ENCODE peak calls at places on chromosomes 2 and 18, in six cellular contexts. O, E, L, Z, U and P are unnamed samples.

GRCh38 chr2:231191896-231192872 is 6.2 kb upstream of the ARMC9 start:
- DNase-seq in Z (peak; percentile 91), E (peak; percentile 40), O (peak; percentile 79), L (no peak), U (peak; percentile 24), P (peak; percentile 51)

GRCh38 chr2:240836781-240837467 is 16.9 kb upstream of the KIF1A start:
- DNase-seq in Z (no peak), O (peak; percentile 18), E (no peak), U (no peak), L (no peak), P (peak; percentile 22)

GRCh38 chr2:126244937-126245336 is 411.0 kb upstream of the GYPC start:
- DNase-seq in Z (peak; percentile 87), E (no peak), U (peak; percentile 71), L (no peak), O (no peak), P (no peak)

GRCh38 chr2:208847651-208848050 is 441.1 kb downstream of the PTH2R start:
- DNase-seq in O (no peak), Z (no peak), U (no peak), E (no peak), L (no peak), P (no peak)

GRCh38 chr18:24446953-24447537 is 13.4 kb upstream of the HRH4 start:
- DNase-seq in U (no peak), L (no peak), O (no peak), E (no peak), Z (no peak), P (no peak)

GRCh38 chr2:238634701-238635402 is 208.1 kb downstream of the ASB1 start:
- DNase-seq in U (no peak), O (no peak), L (no peak), E (no peak), Z (no peak), P (no peak)

GRCh38 chr2:125581561-125581960 is 1074.4 kb upstream of the GYPC start:
- DNase-seq in E (no peak), Z (peak; percentile 39), O (no peak), U (no peak), L (no peak), P (no peak)

GRCh38 chr2:8475349-8476045 is 206.4 kb upstream of the ID2 start:
- DNase-seq in Z (peak; percentile 30), O (no peak), U (no peak), E (no peak), L (no peak), P (no peak)

GRCh38 chr2:20050104-20050711 is 1.2 kb downstream of the LAPTM4A start:
- DNase-seq in E (no peak), Z (no peak), L (peak; percentile 56), U (no peak), O (peak; percentile 47), P (no peak)

GRCh38 chr2:11807156-11808015 is 61.0 kb downstream of the LPIN1 start:
- DNase-seq in O (no peak), L (no peak), E (no peak), Z (no peak), U (no peak), P (no peak)

GRCh38 chr2:28408764-28409599 is 16.3 kb downstream of the FOSL2 start:
- DNase-seq in O (no peak), E (no peak), U (no peak), L (peak; percentile 78), Z (no peak), P (peak; percentile 36)

GRCh38 chr18:68679531-68679930 is 35.4 kb downstream of the TMX3 start:
- DNase-seq in U (no peak), E (no peak), L (no peak), Z (no peak), O (peak; percentile 39), P (no peak)

GRCh38 chr18:2979871-2980606 is 32.9 kb downstream of the LPIN2 start:
- DNase-seq in O (no peak), L (no peak), Z (no peak), E (no peak), U (no peak), P (no peak)

GRCh38 chr18:2979027-2979570 is 33.8 kb downstream of the LPIN2 start:
- DNase-seq in Z (no peak), E (no peak), O (peak; percentile 37), U (no peak), L (no peak), P (no peak)

GRCh38 chr18:2976733-2977132 is 36.2 kb downstream of the LPIN2 start:
- DNase-seq in Z (no peak), O (no peak), U (no peak), E (no peak), L (no peak), P (no peak)

GRCh38 chr18:2978208-2978607 is 34.7 kb downstream of the LPIN2 start:
- DNase-seq in O (no peak), U (no peak), Z (no peak), E (no peak), L (no peak), P (no peak)

DNA sequence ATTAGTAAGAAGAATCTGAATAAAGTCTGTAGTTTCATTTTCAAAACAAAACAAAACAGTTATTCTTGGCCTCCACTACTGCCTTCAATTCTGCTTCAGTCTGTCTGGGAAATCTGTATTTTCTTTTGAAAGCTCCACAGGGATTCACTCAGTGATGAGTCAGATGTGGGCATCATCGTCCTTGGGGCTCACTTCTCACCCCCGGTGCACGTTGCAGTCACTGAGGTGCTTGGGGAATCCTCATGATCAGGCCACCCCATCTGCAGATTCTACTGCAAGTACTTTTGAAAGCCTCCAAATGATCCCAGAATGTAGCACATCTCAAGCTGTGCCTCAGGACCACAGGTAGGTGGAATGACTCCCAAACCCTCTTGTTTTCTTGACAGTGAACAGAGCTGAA is 34.3 kb downstream of the LPIN2 start:
- DNase-seq in Z (no peak), O (peak; percentile 34), E (peak; percentile 21), L (no peak), U (no peak), P (peak; percentile 82)
- H3K4me3 ChIP-seq in Z (no peak overlapping the region), O (peak overlapping the region; percentile 8), E (no peak overlapping the region), L (peak overlapping the region; percentile 31), U (no peak overlapping the region), P (peak overlapping the region; percentile 20)

GRCh38 chr2:45006041-45006941 is 3.0 kb downstream of the SIX2 start:
- DNase-seq in O (no peak), U (no peak), E (no peak), Z (no peak), L (no peak), P (no peak)
- H3K4me3 ChIP-seq in O (no peak overlapping the region), U (no peak overlapping the region), E (no peak overlapping the region), Z (no peak overlapping the region), L (no peak overlapping the region), P (peak overlapping the region; percentile 58)

DNA sequence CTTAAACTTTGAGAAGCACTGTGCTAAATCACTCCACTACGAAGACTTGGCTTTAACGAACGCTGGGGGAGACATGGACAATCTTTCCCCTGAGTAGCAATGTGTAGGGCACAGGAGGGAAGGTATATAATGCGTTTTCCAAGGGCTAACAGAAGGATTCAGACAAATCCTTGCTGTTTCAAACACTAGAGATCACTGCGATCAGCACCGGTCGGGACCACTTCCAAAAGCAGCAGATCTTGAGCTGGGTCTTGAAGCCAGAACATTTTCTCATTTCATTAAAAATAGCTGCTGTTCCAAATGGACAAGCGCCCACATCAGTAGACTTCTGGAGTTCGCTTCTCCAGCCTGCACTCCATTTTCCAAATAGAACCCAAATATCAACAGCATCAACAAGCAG is 65.1 kb upstream of the MAPRE2 start:
- DNase-seq in O (no peak), U (no peak), E (no peak), L (no peak), Z (no peak), P (no peak)
- H3K4me3 ChIP-seq in O (no peak overlapping the region), U (peak overlapping the region; percentile 63), E (peak overlapping the region; percentile 57), L (no peak overlapping the region), Z (no peak overlapping the region), P (no peak overlapping the region)

DNA sequence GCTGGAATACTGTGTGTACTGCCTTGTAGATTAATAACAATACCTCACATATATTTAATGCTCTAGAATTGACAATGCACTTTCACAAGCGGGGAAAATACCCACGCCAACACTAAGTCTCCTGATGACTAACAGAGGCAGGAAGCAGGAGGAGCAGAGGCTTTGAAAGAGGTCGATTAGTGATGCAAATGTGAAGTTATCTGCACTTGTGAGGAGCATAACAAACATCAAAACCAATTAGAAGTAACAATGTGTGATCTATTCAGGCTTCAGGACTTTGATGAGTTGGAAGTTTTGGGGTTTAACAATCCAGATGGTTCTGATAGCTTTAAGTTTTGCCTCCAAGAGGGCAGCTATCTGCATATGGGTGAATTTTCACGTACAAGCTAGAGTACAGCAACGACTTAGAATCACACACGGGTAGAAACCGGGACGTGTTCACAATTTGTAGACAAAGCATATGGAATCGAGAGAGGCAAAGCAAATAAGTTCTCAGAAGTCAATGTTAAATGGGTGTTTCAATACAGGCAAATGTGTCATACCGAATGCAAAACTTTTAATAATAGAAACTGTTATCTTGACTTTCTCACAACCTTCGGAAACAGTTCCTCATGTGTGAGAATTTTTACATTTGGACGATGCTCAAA is 114.5 kb downstream of the METTL8 start:
- DNase-seq in O (no peak), E (no peak), Z (peak; percentile 95), L (peak; percentile 49), U (no peak), P (no peak)
- H3K4me3 ChIP-seq in O (no peak overlapping the region), E (no peak overlapping the region), Z (no peak overlapping the region), L (no peak overlapping the region), U (no peak overlapping the region), P (no peak overlapping the region)

GRCh38 chr2:14866953-14867352 is 234.4 kb downstream of the LRATD1 start:
- DNase-seq in L (no peak), E (no peak), O (no peak), Z (no peak), U (no peak), P (no peak)

GRCh38 chr2:14867853-14868252 is 235.3 kb downstream of the LRATD1 start:
- DNase-seq in Z (no peak), L (no peak), O (no peak), E (no peak), U (no peak), P (no peak)

DNA sequence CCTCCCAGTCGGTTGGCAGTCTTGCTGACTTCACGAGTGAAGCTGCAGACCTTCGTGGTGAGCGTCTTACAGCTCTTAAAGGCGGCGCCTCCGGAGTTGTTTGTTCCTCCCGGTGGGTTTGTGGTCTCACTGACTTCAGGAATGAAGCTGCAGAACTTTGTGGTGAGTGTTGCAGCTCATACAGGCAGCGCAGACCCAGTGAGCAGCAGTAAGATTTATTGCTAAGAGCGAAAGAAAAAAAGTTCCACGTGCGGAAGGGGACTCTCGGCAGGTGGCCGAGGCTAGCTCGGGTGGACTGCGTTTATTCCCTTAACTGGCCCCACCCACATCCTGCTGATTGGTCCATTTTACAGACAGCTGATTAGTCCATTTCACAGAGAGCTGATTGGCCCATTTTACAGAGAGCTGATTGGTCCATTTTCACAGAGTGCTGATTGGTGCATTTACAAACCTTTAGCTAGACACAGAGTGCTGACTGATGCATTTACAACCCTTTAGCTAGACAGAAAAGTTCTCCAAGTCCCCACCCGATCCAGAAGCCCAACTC is 240.3 kb downstream of the LRATD1 start:
- DNase-seq in O (no peak), L (no peak), E (no peak), Z (no peak), U (no peak), P (no peak)
- H3K4me3 ChIP-seq in O (no peak overlapping the region), L (no peak overlapping the region), E (no peak overlapping the region), Z (no peak overlapping the region), U (no peak overlapping the region), P (no peak overlapping the region)

DNA sequence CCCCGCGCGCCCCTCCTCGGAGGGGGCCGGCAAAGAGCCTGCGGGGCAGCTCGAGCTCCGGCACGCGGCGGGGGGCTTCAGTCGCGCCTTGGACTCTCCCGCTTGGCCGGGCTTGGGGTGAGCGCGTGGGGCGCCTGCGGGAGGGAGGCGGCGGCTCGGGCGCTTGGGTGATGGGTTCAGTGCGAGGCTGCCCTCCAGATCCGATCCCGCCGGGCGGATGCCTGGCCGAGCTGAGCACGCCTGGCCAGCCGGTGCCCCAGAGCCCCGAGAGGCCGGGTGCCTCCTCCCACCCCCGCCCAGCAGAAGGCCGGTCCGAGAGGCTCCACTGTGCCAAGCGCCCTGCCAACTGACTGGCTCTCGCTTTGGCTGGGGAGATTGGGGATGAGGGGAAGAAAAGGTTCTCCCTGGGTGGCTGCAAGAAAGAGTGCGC is 276 bp upstream of the NXPH2 start:
- DNase-seq in Z (peak; percentile 22), U (no peak), E (no peak), L (no peak), O (no peak), P (no peak)
- H3K4me3 ChIP-seq in Z (peak overlapping the region; percentile 29), U (no peak overlapping the region), E (peak overlapping the region; percentile 43), L (no peak overlapping the region), O (no peak overlapping the region), P (peak overlapping the region; percentile 44)